ENCODE peak calls at places on chromosome 1, in eight cellular contexts. One of them, this sample, is unnamed.

GRCh38 chr1:220928320-220928719 is 49.1 kb downstream of the HLX start:
- DNase-seq in omental fat pad: no peak
- DNase-seq in dorsolateral prefrontal cortex: no peak
- DNase-seq in astrocyte of the spinal cord: no peak
- DNase-seq in heart right ventricle: no peak
- DNase-seq in body of pancreas: no peak
- DNase-seq in HFF-Myc: no peak
- DNase-seq in CD4-positive, alpha-beta T cell: no peak
- DNase-seq in this sample: no peak

GRCh38 chr1:186535388-186536133 is 74.6 kb upstream of the PDC start:
- DNase-seq in heart right ventricle: no peak
- DNase-seq in dorsolateral prefrontal cortex: no peak
- DNase-seq in body of pancreas: no peak
- DNase-seq in omental fat pad: no peak
- DNase-seq in CD4-positive, alpha-beta T cell: no peak
- DNase-seq in HFF-Myc: peak; percentile 93
- DNase-seq in astrocyte of the spinal cord: peak; percentile 95
- DNase-seq in this sample: no peak

GRCh38 chr1:8382051-8382505 is 64.2 kb downstream of the SLC45A1 start:
- DNase-seq in HFF-Myc: no peak
- DNase-seq in astrocyte of the spinal cord: peak; percentile 78
- DNase-seq in CD4-positive, alpha-beta T cell: no peak
- DNase-seq in heart right ventricle: no peak
- DNase-seq in body of pancreas: no peak
- DNase-seq in dorsolateral prefrontal cortex: no peak
- DNase-seq in omental fat pad: no peak
- DNase-seq in this sample: no peak

GRCh38 chr1:26278835-26279597 is 870 bp upstream of the SH3BGRL3 start:
- DNase-seq in astrocyte of the spinal cord: peak; percentile 42
- DNase-seq in dorsolateral prefrontal cortex: no peak
- DNase-seq in CD4-positive, alpha-beta T cell: peak; percentile 12
- DNase-seq in omental fat pad: no peak
- DNase-seq in HFF-Myc: no peak
- DNase-seq in heart right ventricle: no peak
- DNase-seq in body of pancreas: peak; percentile 77
- DNase-seq in this sample: no peak

GRCh38 chr1:83512371-83513004 is 486.4 kb downstream of the TTLL7 start:
- DNase-seq in astrocyte of the spinal cord: no peak
- DNase-seq in omental fat pad: no peak
- DNase-seq in heart right ventricle: peak; percentile 19
- DNase-seq in dorsolateral prefrontal cortex: no peak
- DNase-seq in HFF-Myc: peak; percentile 77
- DNase-seq in body of pancreas: no peak
- DNase-seq in CD4-positive, alpha-beta T cell: no peak
- DNase-seq in this sample: no peak

GRCh38 chr1:214670098-214670497 is 67.1 kb downstream of the CENPF start:
- DNase-seq in HFF-Myc: peak; percentile 19
- DNase-seq in CD4-positive, alpha-beta T cell: no peak
- DNase-seq in astrocyte of the spinal cord: peak; percentile 79
- DNase-seq in omental fat pad: peak; percentile 32
- DNase-seq in heart right ventricle: no peak
- DNase-seq in body of pancreas: peak; percentile 19
- DNase-seq in dorsolateral prefrontal cortex: no peak
- DNase-seq in this sample: no peak

GRCh38 chr1:5905431-5905830 is 86.8 kb downstream of the NPHP4 start:
- DNase-seq in heart right ventricle: no peak
- DNase-seq in HFF-Myc: no peak
- DNase-seq in omental fat pad: no peak
- DNase-seq in CD4-positive, alpha-beta T cell: no peak
- DNase-seq in astrocyte of the spinal cord: no peak
- DNase-seq in dorsolateral prefrontal cortex: peak; percentile 6
- DNase-seq in body of pancreas: no peak
- DNase-seq in this sample: no peak

GRCh38 chr1:193322218-193322617 is 135.8 kb upstream of the B3GALT2 start:
- DNase-seq in heart right ventricle: no peak
- DNase-seq in omental fat pad: no peak
- DNase-seq in astrocyte of the spinal cord: peak; percentile 78
- DNase-seq in dorsolateral prefrontal cortex: no peak
- DNase-seq in HFF-Myc: peak; percentile 42
- DNase-seq in body of pancreas: no peak
- DNase-seq in CD4-positive, alpha-beta T cell: no peak
- DNase-seq in this sample: no peak

GRCh38 chr1:212124891-212125582 is 89.5 kb downstream of the DTL start:
- DNase-seq in CD4-positive, alpha-beta T cell: no peak
- DNase-seq in dorsolateral prefrontal cortex: no peak
- DNase-seq in omental fat pad: no peak
- DNase-seq in HFF-Myc: no peak
- DNase-seq in body of pancreas: peak; percentile 12
- DNase-seq in astrocyte of the spinal cord: no peak
- DNase-seq in heart right ventricle: peak; percentile 14
- DNase-seq in this sample: no peak

GRCh38 chr1:15123925-15124324 is 29.6 kb upstream of the TMEM51 start:
- DNase-seq in dorsolateral prefrontal cortex: no peak
- DNase-seq in omental fat pad: no peak
- DNase-seq in HFF-Myc: no peak
- DNase-seq in body of pancreas: no peak
- DNase-seq in CD4-positive, alpha-beta T cell: no peak
- DNase-seq in astrocyte of the spinal cord: no peak
- DNase-seq in heart right ventricle: peak; percentile 38
- DNase-seq in this sample: no peak

GRCh38 chr1:183218039-183218618 is 32.1 kb downstream of the LAMC2 start:
- DNase-seq in HFF-Myc: no peak
- DNase-seq in body of pancreas: no peak
- DNase-seq in dorsolateral prefrontal cortex: no peak
- DNase-seq in CD4-positive, alpha-beta T cell: no peak
- DNase-seq in omental fat pad: no peak
- DNase-seq in heart right ventricle: peak; percentile 33
- DNase-seq in astrocyte of the spinal cord: no peak
- DNase-seq in this sample: no peak

GRCh38 chr1:100414693-100415092 is 62.4 kb downstream of the CDC14A start:
- DNase-seq in astrocyte of the spinal cord: no peak
- DNase-seq in omental fat pad: no peak
- DNase-seq in HFF-Myc: no peak
- DNase-seq in body of pancreas: no peak
- DNase-seq in heart right ventricle: no peak
- DNase-seq in CD4-positive, alpha-beta T cell: no peak
- DNase-seq in dorsolateral prefrontal cortex: no peak
- DNase-seq in this sample: no peak

GRCh38 chr1:161166669-161167548 is 683 bp downstream of the PPOX start:
- DNase-seq in astrocyte of the spinal cord: no peak
- DNase-seq in CD4-positive, alpha-beta T cell: no peak
- DNase-seq in heart right ventricle: no peak
- DNase-seq in body of pancreas: no peak
- DNase-seq in omental fat pad: no peak
- DNase-seq in dorsolateral prefrontal cortex: no peak
- DNase-seq in HFF-Myc: no peak
- DNase-seq in this sample: peak; percentile 16

GRCh38 chr1:214186118-214186517 is 94.8 kb upstream of the SMYD2 start:
- DNase-seq in heart right ventricle: no peak
- DNase-seq in CD4-positive, alpha-beta T cell: no peak
- DNase-seq in dorsolateral prefrontal cortex: no peak
- DNase-seq in HFF-Myc: no peak
- DNase-seq in body of pancreas: no peak
- DNase-seq in astrocyte of the spinal cord: no peak
- DNase-seq in omental fat pad: no peak
- DNase-seq in this sample: no peak

DNA sequence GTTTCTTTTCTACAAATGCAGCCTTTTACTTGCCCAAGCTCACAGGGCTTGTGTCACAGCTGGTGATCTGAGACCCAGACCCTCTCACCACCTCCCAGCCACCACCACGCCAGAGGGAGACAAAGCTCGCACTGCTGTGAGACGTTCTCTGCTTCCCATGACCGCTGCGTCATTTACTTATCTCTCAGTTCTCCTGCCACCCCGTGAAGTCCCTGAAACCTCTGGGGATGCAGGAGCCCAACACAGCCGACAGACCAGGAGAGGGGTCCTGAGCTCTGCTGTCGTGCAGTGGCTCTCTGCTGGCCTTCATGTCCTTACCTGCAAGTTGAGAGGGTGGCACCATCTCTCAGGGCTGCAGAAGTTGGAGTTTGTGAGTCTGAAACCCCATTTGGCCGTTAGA is 77.7 kb downstream of the SLC16A1 start:
- DNase-seq in heart right ventricle: no peak
- DNase-seq in body of pancreas: no peak
- DNase-seq in HFF-Myc: no peak
- DNase-seq in omental fat pad: no peak
- DNase-seq in astrocyte of the spinal cord: no peak
- DNase-seq in dorsolateral prefrontal cortex: no peak
- DNase-seq in CD4-positive, alpha-beta T cell: no peak
- DNase-seq in this sample: no peak
- TF ChIP-seq CTCF in heart right ventricle: no peak
- TF ChIP-seq CTCF in body of pancreas: no peak
- TF ChIP-seq CTCF in HFF-Myc: no peak
- TF ChIP-seq CTCF in omental fat pad: no peak
- TF ChIP-seq CTCF in astrocyte of the spinal cord: no peak
- TF ChIP-seq CTCF in dorsolateral prefrontal cortex: peak; percentile 9
- TF ChIP-seq CTCF in CD4-positive, alpha-beta T cell: no peak
- TF ChIP-seq CTCF in this sample: no peak

GRCh38 chr1:63413394-63413793 is 46.0 kb downstream of the ALG6 start:
- DNase-seq in heart right ventricle: no peak
- DNase-seq in HFF-Myc: no peak
- DNase-seq in CD4-positive, alpha-beta T cell: no peak
- DNase-seq in body of pancreas: no peak
- DNase-seq in dorsolateral prefrontal cortex: no peak
- DNase-seq in astrocyte of the spinal cord: no peak
- DNase-seq in omental fat pad: no peak
- DNase-seq in this sample: no peak
- TF ChIP-seq CTCF in heart right ventricle: no peak
- TF ChIP-seq CTCF in HFF-Myc: no peak
- TF ChIP-seq CTCF in CD4-positive, alpha-beta T cell: no peak
- TF ChIP-seq CTCF in body of pancreas: no peak
- TF ChIP-seq CTCF in dorsolateral prefrontal cortex: no peak
- TF ChIP-seq CTCF in astrocyte of the spinal cord: no peak
- TF ChIP-seq CTCF in omental fat pad: no peak
- TF ChIP-seq CTCF in this sample: peak; percentile 13

DNA sequence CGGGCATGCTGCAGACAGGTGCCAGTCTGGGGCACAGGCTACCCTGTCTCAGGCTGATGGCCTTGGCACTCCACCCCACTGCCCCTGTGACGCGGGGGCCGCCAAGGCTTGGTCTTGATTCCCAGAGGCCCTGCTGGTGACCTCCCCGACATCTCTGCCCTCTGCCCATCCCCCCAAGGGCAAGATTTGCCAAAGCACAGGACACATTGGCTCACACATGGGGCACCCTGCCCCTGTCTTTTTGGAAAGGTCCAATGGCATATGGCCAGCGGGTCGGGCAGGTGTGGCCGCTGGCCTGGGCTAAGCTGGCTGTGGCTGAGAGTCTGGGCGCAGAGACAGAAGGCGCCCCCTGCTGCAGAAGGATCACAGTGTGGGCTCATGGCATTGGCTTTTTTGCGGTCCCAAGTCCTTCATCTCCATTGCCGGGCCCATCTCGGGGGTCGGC is 4.6 kb downstream of the MIB2 start:
- DNase-seq in dorsolateral prefrontal cortex: no peak
- DNase-seq in heart right ventricle: no peak
- DNase-seq in body of pancreas: no peak
- DNase-seq in CD4-positive, alpha-beta T cell: no peak
- DNase-seq in astrocyte of the spinal cord: no peak
- DNase-seq in HFF-Myc: no peak
- DNase-seq in omental fat pad: no peak
- DNase-seq in this sample: no peak
- TF ChIP-seq CTCF in dorsolateral prefrontal cortex: no peak
- TF ChIP-seq CTCF in heart right ventricle: peak; percentile 30
- TF ChIP-seq CTCF in body of pancreas: no peak
- TF ChIP-seq CTCF in CD4-positive, alpha-beta T cell: no peak
- TF ChIP-seq CTCF in astrocyte of the spinal cord: peak; percentile 26
- TF ChIP-seq CTCF in HFF-Myc: peak; percentile 35
- TF ChIP-seq CTCF in omental fat pad: no peak
- TF ChIP-seq CTCF in this sample: peak; percentile 35

GRCh38 chr1:151612506-151613274 is 840 bp downstream of the SNX27 start:
- DNase-seq in HFF-Myc: no peak
- DNase-seq in dorsolateral prefrontal cortex: peak; percentile 38
- DNase-seq in body of pancreas: peak; percentile 30
- DNase-seq in omental fat pad: no peak
- DNase-seq in astrocyte of the spinal cord: no peak
- DNase-seq in heart right ventricle: peak; percentile 29
- DNase-seq in CD4-positive, alpha-beta T cell: no peak
- DNase-seq in this sample: peak; percentile 30

GRCh38 chr1:151613275-151613867 is 1.5 kb downstream of the SNX27 start:
- DNase-seq in astrocyte of the spinal cord: no peak
- DNase-seq in omental fat pad: no peak
- DNase-seq in CD4-positive, alpha-beta T cell: no peak
- DNase-seq in dorsolateral prefrontal cortex: no peak
- DNase-seq in body of pancreas: no peak
- DNase-seq in HFF-Myc: no peak
- DNase-seq in heart right ventricle: no peak
- DNase-seq in this sample: no peak

GRCh38 chr1:151610142-151610541 is 1.7 kb upstream of the SNX27 start:
- DNase-seq in heart right ventricle: no peak
- DNase-seq in omental fat pad: no peak
- DNase-seq in HFF-Myc: no peak
- DNase-seq in CD4-positive, alpha-beta T cell: no peak
- DNase-seq in astrocyte of the spinal cord: no peak
- DNase-seq in body of pancreas: no peak
- DNase-seq in dorsolateral prefrontal cortex: no peak
- DNase-seq in this sample: no peak

GRCh38 chr1:151611288-151611790 is 511 bp upstream of the SNX27 start:
- DNase-seq in dorsolateral prefrontal cortex: no peak
- DNase-seq in HFF-Myc: no peak
- DNase-seq in astrocyte of the spinal cord: no peak
- DNase-seq in body of pancreas: peak; percentile 73
- DNase-seq in omental fat pad: no peak
- DNase-seq in heart right ventricle: no peak
- DNase-seq in CD4-positive, alpha-beta T cell: no peak
- DNase-seq in this sample: no peak

DNA sequence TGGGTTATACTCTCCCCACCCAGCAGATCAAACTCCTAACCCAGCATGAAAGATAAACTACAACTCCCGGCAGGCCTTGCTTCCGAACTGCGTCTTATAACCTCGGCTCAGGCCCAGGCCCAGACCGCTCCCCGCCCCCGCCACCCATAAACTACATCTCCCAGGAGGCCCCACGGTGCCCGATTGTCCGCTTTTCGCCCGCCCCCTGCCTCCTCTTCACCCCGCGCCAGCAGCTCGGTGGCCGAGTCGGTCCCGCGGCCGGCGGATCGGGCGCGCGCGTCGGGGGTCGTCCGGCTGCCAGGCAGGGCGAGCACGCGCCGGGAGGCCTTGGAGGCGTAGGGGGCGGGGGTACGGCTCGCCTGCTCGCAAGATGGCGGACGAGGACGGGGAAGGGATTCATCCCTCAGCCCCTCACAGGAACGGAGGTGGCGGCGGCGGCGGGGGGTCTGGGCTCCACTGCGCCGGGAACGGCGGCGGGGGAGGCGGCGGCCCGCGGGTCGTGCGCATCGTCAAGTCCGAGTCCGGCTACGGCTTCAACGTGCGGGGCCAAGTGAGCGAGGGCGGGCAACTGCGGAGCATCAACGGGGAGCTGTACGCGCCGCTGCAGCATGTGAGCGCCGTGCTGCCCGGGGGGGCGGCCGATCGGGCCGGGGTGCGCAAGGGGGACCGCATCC is at the start of gene SNX27:
- DNase-seq in omental fat pad: peak; percentile 67
- DNase-seq in heart right ventricle: peak; percentile 95
- DNase-seq in CD4-positive, alpha-beta T cell: peak; percentile 84
- DNase-seq in astrocyte of the spinal cord: peak; percentile 94
- DNase-seq in dorsolateral prefrontal cortex: peak; percentile 96
- DNase-seq in body of pancreas: peak; percentile 96
- DNase-seq in HFF-Myc: peak; percentile 82
- DNase-seq in this sample: peak; percentile 88
- TF ChIP-seq CTCF in omental fat pad: no peak
- TF ChIP-seq CTCF in heart right ventricle: no peak
- TF ChIP-seq CTCF in CD4-positive, alpha-beta T cell: no peak
- TF ChIP-seq CTCF in astrocyte of the spinal cord: no peak
- TF ChIP-seq CTCF in dorsolateral prefrontal cortex: peak; percentile 18
- TF ChIP-seq CTCF in body of pancreas: no peak
- TF ChIP-seq CTCF in HFF-Myc: no peak
- TF ChIP-seq CTCF in this sample: no peak